ENCODE peak calls at places on chromosomes 1 and 21, in seven cellular contexts. K, G, O, Y, N, W and T are unnamed samples.

GRCh38 chr1:15703562-15703961 is 19.4 kb downstream of the PLEKHM2 start:
- DNase-seq in K (no peak), G (no peak), O (no peak), Y (no peak), N (no peak), W (no peak), T (no peak)

GRCh38 chr1:198776602-198777029 is 137.8 kb downstream of the PTPRC start:
- DNase-seq in K (no peak), G (no peak), O (no peak), Y (no peak), N (no peak), W (no peak), T (no peak)

GRCh38 chr1:111516008-111516535 is 12.6 kb upstream of the ADORA3 start:
- DNase-seq in K (peak), G (peak), O (no peak), Y (no peak), N (no peak), W (no peak), T (no peak)

GRCh38 chr1:86201321-86201720 is 44.7 kb upstream of the COL24A1 start:
- DNase-seq in K (no peak), G (no peak), O (no peak), Y (no peak), N (no peak), W (no peak), T (no peak)

GRCh38 chr1:165512817-165513216 is 31.0 kb upstream of the LRRC52 start:
- DNase-seq in K (no peak), G (no peak), O (no peak), Y (no peak), N (no peak), W (no peak), T (no peak)

GRCh38 chr1:70979879-70980278 is 67.7 kb downstream of the PTGER3 start:
- DNase-seq in K (no peak), G (no peak), O (no peak), Y (no peak), N (no peak), W (no peak), T (no peak)

GRCh38 chr1:7582439-7582972 is 188.6 kb upstream of the VAMP3 start:
- DNase-seq in K (no peak), G (no peak), O (no peak), Y (no peak), N (no peak), W (no peak), T (no peak)

GRCh38 chr1:225651872-225652725 is 824 bp downstream of the ENAH start:
- DNase-seq in K (no peak), G (no peak), O (no peak), Y (peak), N (no peak), W (peak), T (no peak)

GRCh38 chr1:79044974-79045650 is 38.6 kb upstream of the ADGRL4 start:
- DNase-seq in K (peak), G (no peak), O (peak), Y (no peak), N (no peak), W (no peak), T (peak)

GRCh38 chr1:24178404-24178803 is 8.7 kb downstream of the IFNLR1 start:
- DNase-seq in K (no peak), G (no peak), O (no peak), Y (no peak), N (no peak), W (no peak), T (no peak)

GRCh38 chr1:44569491-44569890 is 104.8 kb downstream of the TMEM53 start:
- DNase-seq in K (no peak), G (no peak), O (no peak), Y (no peak), N (no peak), W (no peak), T (no peak)

GRCh38 chr1:234186037-234186688 is 187.1 kb upstream of the COA6 start:
- DNase-seq in K (no peak), G (no peak), O (peak), Y (no peak), N (no peak), W (peak), T (no peak)

GRCh38 chr1:203440780-203441179 is 34.8 kb upstream of the PRELP start:
- DNase-seq in K (no peak), G (no peak), O (no peak), Y (peak), N (no peak), W (no peak), T (peak)

GRCh38 chr1:185670187-185670627 is 64.0 kb upstream of the HMCN1 start:
- DNase-seq in K (no peak), G (no peak), O (no peak), Y (no peak), N (no peak), W (no peak), T (no peak)

GRCh38 chr1:15803380-15803779 is 4.1 kb downstream of the UQCRHL start:
- DNase-seq in K (no peak), G (peak), O (peak), Y (peak), N (no peak), W (peak), T (peak)

GRCh38 chr1:32701951-32702598 is 495 bp downstream of the SYNC start:
- DNase-seq in K (no peak), G (no peak), O (no peak), Y (no peak), N (no peak), W (no peak), T (peak)

GRCh38 chr1:115978292-115978941 is 2.1 kb downstream of the SLC22A15 start:
- DNase-seq in K (no peak), G (no peak), O (no peak), Y (no peak), N (no peak), W (no peak), T (no peak)

GRCh38 chr1:182602945-182603645 is 1.1 kb downstream of the RGS16 start:
- DNase-seq in K (no peak), G (no peak), O (no peak), Y (no peak), N (no peak), W (no peak), T (peak)

GRCh38 chr1:203507227-203507626 is 13.3 kb downstream of the OPTC start:
- DNase-seq in K (no peak), G (no peak), O (no peak), Y (peak), N (no peak), W (no peak), T (no peak)

GRCh38 chr1:85343612-85344255 is 67.3 kb upstream of the BCL10 start:
- DNase-seq in K (no peak), G (no peak), O (no peak), Y (no peak), N (no peak), W (peak), T (no peak)

GRCh38 chr1:67710417-67710816 is 25.4 kb downstream of the GADD45A start:
- DNase-seq in K (no peak), G (no peak), O (no peak), Y (no peak), N (no peak), W (no peak), T (no peak)

GRCh38 chr1:33443067-33443704 is 12.3 kb upstream of the PHC2 start:
- DNase-seq in K (no peak), G (no peak), O (no peak), Y (no peak), N (no peak), W (no peak), T (no peak)

GRCh38 chr1:195723796-195724194 is 884.4 kb downstream of the KCNT2 start:
- DNase-seq in K (no peak), G (no peak), O (no peak), Y (no peak), N (no peak), W (no peak), T (no peak)

GRCh38 chr1:1290238-1290731 is 10.0 kb downstream of the SCNN1D start:
- DNase-seq in K (no peak), G (peak), O (no peak), Y (peak), N (no peak), W (peak), T (peak)

GRCh38 chr1:14815175-14815882 is 216.8 kb downstream of the KAZN start:
- DNase-seq in K (no peak), G (no peak), O (no peak), Y (no peak), N (no peak), W (no peak), T (no peak)

GRCh38 chr1:19765623-19766022 is 34.1 kb downstream of the TMCO4 start:
- DNase-seq in K (no peak), G (no peak), O (peak), Y (no peak), N (no peak), W (no peak), T (no peak)

GRCh38 chr1:156618853-156619581 is at the start of gene HAPLN2:
- DNase-seq in K (no peak), G (peak), O (no peak), Y (no peak), N (no peak), W (peak), T (peak)

GRCh38 chr1:247360116-247360898 is 28.6 kb upstream of the ZNF496 start:
- DNase-seq in K (no peak), G (no peak), O (no peak), Y (no peak), N (no peak), W (no peak), T (no peak)

GRCh38 chr1:174276087-174276486 is 116.8 kb downstream of the RABGAP1L start:
- DNase-seq in K (no peak), G (no peak), O (no peak), Y (no peak), N (peak), W (no peak), T (no peak)

GRCh38 chr1:113978863-113979702 is at the start of gene OLFML3:
- DNase-seq in K (peak), G (peak), O (peak), Y (peak), N (peak), W (peak), T (peak)

GRCh38 chr1:154548028-154548427 is 10.4 kb downstream of the UBE2Q1 start:
- DNase-seq in K (no peak), G (no peak), O (no peak), Y (no peak), N (no peak), W (no peak), T (no peak)

GRCh38 chr1:202131956-202132821 is 9.5 kb downstream of the GPR37L1 start:
- DNase-seq in K (no peak), G (no peak), O (no peak), Y (peak), N (no peak), W (no peak), T (peak)

GRCh38 chr1:220451541-220451940 is 76.4 kb upstream of the MARK1 start:
- DNase-seq in K (no peak), G (no peak), O (no peak), Y (no peak), N (no peak), W (peak), T (no peak)

GRCh38 chr1:33176362-33176850 is 5.4 kb downstream of the TRIM62 start:
- DNase-seq in K (no peak), G (no peak), O (no peak), Y (peak), N (no peak), W (no peak), T (no peak)

GRCh38 chr1:207987164-207987563 is 76.2 kb upstream of the CD34 start:
- DNase-seq in K (no peak), G (no peak), O (no peak), Y (no peak), N (no peak), W (no peak), T (no peak)

GRCh38 chr1:29320541-29320940 is 84.2 kb downstream of the PTPRU start:
- DNase-seq in K (no peak), G (no peak), O (no peak), Y (no peak), N (no peak), W (no peak), T (no peak)

GRCh38 chr1:200974711-200975110 is 48.8 kb downstream of the KIF21B start:
- DNase-seq in K (no peak), G (no peak), O (no peak), Y (no peak), N (no peak), W (no peak), T (no peak)

GRCh38 chr1:167328762-167329483 is 108.2 kb downstream of the POU2F1 start:
- DNase-seq in K (no peak), G (no peak), O (no peak), Y (no peak), N (peak), W (no peak), T (peak)

DNA sequence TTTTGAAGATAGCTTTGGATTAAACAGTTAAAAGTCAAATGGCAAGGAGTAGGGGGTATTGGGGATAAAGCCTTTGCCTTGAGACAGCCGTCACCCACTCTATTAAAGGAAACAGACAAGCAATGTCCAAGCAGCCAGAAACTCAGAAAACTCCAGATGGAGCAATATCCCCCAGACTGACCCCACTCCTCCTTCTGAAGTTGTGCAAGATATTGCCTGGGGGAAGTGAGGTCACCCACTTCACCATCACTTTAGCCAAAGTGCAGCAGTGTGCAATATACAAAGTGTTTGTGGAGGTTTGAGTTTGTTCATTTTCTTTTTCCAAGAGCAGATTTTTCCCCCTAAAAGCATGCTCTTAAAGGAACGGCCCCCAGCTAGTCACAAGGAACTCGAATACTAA is 125.1 kb downstream of the ETS2 start:
- DNase-seq in K (no peak), G (no peak), O (no peak), Y (no peak), N (no peak), W (no peak), T (no peak)
- TF ChIP-seq JUND in K (no peak), G (no peak), O (no peak), Y (no peak), N (no peak), W (no peak), T (no peak)

GRCh38 chr1:65630855-65631254 is 161.8 kb upstream of the PDE4B start:
- DNase-seq in K (no peak), G (no peak), O (no peak), Y (no peak), N (no peak), W (no peak), T (no peak)
- TF ChIP-seq JUND in K (no peak), G (no peak), O (no peak), Y (no peak), N (no peak), W (no peak), T (no peak)

DNA sequence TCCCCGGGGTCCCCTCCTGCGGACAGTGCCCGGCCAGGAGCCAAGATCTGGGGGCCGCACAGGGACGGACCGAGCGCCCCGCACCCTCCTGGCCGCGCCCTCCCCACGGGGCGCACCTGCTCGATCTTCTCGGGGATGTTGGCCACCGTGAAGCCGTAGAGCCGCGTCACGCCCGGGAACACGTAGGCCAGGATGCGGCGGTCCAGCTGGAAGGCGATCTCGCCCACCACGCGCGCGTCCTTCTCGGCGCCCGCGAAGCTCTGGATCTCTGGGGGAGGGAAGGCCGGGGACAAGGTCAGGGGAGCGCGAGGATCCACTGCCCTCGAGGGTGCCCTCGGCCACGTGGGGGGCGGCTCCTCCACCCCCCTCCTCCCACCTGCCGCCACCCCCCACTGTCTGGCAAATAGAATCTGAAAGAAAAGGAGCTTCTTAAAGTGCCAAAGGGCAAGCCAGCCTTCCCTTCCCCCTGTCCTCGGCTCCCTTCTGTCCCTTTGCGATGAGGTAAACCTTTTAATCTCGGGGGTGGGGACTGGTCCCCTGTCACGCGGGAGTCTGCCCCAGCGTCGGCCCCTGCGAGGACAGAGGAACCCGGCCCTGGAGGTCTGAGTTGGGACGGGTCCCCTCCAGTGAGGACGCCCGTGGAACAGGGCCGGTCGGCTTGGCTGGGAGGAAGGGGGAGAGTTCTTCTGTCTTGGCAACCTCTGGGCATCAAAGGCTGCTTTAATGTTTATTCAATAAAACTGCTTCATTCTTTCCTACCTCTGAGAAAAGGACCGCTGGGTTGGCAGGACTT is 6.6 kb upstream of the FTCD start:
- DNase-seq in K (no peak), G (no peak), O (no peak), Y (peak), N (no peak), W (no peak), T (no peak)
- TF ChIP-seq JUND in K (no peak), G (no peak), O (no peak), Y (no peak), N (no peak), W (no peak), T (no peak)

DNA sequence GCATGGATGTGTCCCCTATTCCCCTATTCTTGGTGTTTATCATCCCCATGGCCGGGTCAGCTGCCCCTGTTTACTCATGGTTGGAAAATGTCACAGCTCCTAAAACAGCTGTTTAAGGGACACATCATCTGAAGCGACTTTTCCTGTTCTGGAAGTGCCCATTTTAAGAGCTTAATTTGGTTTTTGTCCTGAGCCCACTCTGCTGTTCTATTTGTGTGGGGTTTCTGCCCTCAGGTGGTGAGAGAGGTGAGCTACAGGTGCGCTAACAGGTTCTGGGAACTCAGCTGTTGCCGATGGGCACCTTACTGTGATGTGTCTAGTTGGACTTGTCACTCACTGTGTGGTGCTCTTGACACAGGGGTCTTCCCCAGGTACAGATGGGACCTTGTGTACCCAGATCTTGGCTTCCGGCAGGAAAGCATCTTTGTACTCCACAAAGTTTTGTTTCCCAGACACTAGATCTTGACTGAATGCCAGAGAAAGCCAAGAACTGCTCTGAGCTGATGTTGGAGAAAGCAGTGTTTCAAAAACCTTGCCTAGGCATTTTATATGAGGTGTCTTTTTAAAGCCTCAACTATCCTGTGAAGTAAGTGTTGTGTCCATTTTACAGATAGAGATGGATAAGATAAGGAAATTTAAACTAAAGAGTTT is 59.0 kb upstream of the CD1D start:
- DNase-seq in K (no peak), G (peak), O (peak), Y (peak), N (no peak), W (peak), T (peak)
- TF ChIP-seq JUND in K (no peak), G (no peak), O (no peak), Y (no peak), N (no peak), W (no peak), T (no peak)

GRCh38 chr1:151620286-151620685 is 8.4 kb downstream of the SNX27 start:
- DNase-seq in K (no peak), G (no peak), O (no peak), Y (no peak), N (no peak), W (no peak), T (no peak)
- TF ChIP-seq JUND in K (no peak), G (no peak), O (no peak), Y (no peak), N (no peak), W (no peak), T (no peak)

GRCh38 chr1:22380024-22380785 is 71.4 kb upstream of the ZBTB40 start:
- DNase-seq in K (peak), G (peak), O (no peak), Y (no peak), N (no peak), W (no peak), T (no peak)

GRCh38 chr1:22385537-22385936 is 66.1 kb upstream of the ZBTB40 start:
- DNase-seq in K (no peak), G (no peak), O (no peak), Y (no peak), N (no peak), W (no peak), T (no peak)

GRCh38 chr1:22379566-22379965 is 72.1 kb upstream of the ZBTB40 start:
- DNase-seq in K (no peak), G (no peak), O (no peak), Y (peak), N (no peak), W (no peak), T (no peak)

GRCh38 chr1:22386774-22387173 is 64.9 kb upstream of the ZBTB40 start:
- DNase-seq in K (no peak), G (no peak), O (no peak), Y (no peak), N (no peak), W (no peak), T (no peak)

DNA sequence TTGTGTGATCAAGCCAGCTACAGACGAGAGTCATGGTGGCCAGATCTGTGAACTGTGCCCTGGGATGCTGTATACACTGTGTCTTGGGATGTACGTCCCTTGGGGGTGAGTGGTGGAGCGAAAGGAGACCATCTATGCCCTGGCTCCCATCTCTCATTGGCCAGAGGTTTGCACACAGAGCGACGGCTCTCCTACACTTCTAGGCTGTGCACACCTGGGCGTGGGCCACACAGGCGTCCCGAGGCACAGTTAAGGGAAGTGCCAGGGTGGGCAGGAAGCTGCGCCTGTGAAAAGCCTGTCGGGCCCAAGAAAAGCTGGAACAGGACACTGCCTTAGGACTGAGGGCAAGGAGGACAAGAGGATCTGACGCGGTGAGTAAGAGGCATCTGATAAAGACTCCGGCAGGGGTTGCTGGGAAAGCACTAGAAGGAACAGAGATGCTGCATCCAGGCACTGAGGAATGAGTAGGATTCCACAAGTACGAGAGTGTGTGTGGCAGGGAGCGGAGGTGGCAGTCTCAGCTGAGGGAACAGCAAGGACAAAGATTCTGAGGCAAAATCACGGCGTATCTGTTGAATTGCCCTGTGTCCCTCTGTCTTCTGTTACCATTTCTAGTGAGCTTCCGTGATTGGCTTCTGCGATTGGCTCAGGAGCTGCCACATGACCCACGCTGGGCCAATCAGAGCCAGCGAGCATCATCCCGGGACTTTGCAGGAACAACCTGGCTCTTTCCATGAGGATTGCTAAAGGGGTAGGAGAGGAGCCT is 67.9 kb upstream of the ZBTB40 start:
- DNase-seq in K (no peak), G (peak), O (no peak), Y (no peak), N (no peak), W (no peak), T (no peak)
- TF ChIP-seq JUND in K (no peak), G (no peak), O (no peak), Y (no peak), N (no peak), W (no peak), T (no peak)